ENCODE peak calls at places on chromosome 1, in seven cellular contexts. Q, W, X, D, E, R and J are unnamed samples.

GRCh38 chr1:55076356-55076755 is 37.0 kb downstream of the PCSK9 start:
- DNase-seq in Q (no peak), D (no peak), E (no peak), W (no peak), R (no peak), X (no peak), J (no peak)

GRCh38 chr1:9181176-9181906 is 52.4 kb upstream of the GPR157 start:
- DNase-seq in R (peak), E (peak), X (no peak), D (no peak), W (peak), Q (peak), J (peak)

GRCh38 chr1:41613646-41614592 is 129.4 kb upstream of the EDN2 start:
- DNase-seq in Q (no peak), R (no peak), D (peak), W (peak), X (no peak), E (no peak), J (no peak)

GRCh38 chr1:151968058-151968457 is 25.6 kb downstream of the S100A10 start:
- DNase-seq in R (peak), E (peak), X (no peak), Q (peak), D (no peak), W (no peak), J (peak)

GRCh38 chr1:85229574-85230097 is 28.8 kb upstream of the SYDE2 start:
- DNase-seq in D (no peak), W (no peak), E (no peak), X (no peak), Q (peak), R (no peak), J (no peak)

GRCh38 chr1:96968582-96969378 is 247.2 kb downstream of the PTBP2 start:
- DNase-seq in W (no peak), Q (no peak), R (no peak), D (peak), X (no peak), E (no peak), J (no peak)

GRCh38 chr1:19036049-19036546 is 79.6 kb upstream of the IFFO2 start:
- DNase-seq in X (no peak), W (no peak), E (no peak), R (no peak), D (no peak), Q (no peak), J (no peak)

GRCh38 chr1:186325239-186325638 is 49.8 kb downstream of the TPR start:
- DNase-seq in Q (peak), R (peak), E (no peak), X (no peak), D (peak), W (no peak), J (peak)

GRCh38 chr1:56922507-56922906 is 43.3 kb downstream of the C8B start:
- DNase-seq in D (no peak), X (no peak), E (no peak), Q (no peak), W (no peak), R (no peak), J (no peak)

GRCh38 chr1:19179597-19180271 is 30.3 kb downstream of the UBR4 start:
- DNase-seq in W (no peak), E (no peak), Q (peak), R (peak), D (peak), X (no peak), J (peak)

GRCh38 chr1:63827411-63828321 is 53.8 kb downstream of the ROR1 start:
- DNase-seq in X (no peak), D (peak), W (no peak), E (no peak), R (peak), Q (peak), J (peak)